ENCODE peak calls at places on chromosome X, in nine cellular contexts. W is BE2C; P is suprapubic skin; G is RWPE1; L is H9; M is right lobe of liver; F is upper lobe of left lung; R is WTC11; T is CD8-positive, alpha-beta T cell. U is an unnamed sample.

GRCh38 chrX:57172544-57172943 is 35.3 kb upstream of the SPIN2A start:
- DNase-seq in L (no peak), T (no peak), W (no peak), F (no peak), P (no peak), M (no peak), R (no peak), G (no peak), U (no peak)

GRCh38 chrX:68114573-68115199 is 318.6 kb downstream of the OPHN1 start:
- DNase-seq in P (no peak), M (no peak), R (no peak), T (no peak), L (no peak), G (peak; percentile 6), W (no peak), F (no peak), U (no peak)

GRCh38 chrX:3345281-3346081 is 971 bp downstream of the MXRA5 start:
- DNase-seq in G (peak; percentile 38), W (no peak), L (peak; percentile 61), T (no peak), M (peak; percentile 74), F (peak; percentile 24), R (peak; percentile 61), P (no peak), U (peak; percentile 73)

GRCh38 chrX:153874366-153875125 is 11.4 kb downstream of the L1CAM start:
- DNase-seq in F (no peak), G (no peak), T (no peak), W (no peak), L (no peak), R (no peak), P (peak; percentile 40), M (no peak), U (no peak)

GRCh38 chrX:143623657-143624056 is 12.2 kb downstream of the SLITRK4 start:
- DNase-seq in T (no peak), F (no peak), R (no peak), W (no peak), M (no peak), L (no peak), G (no peak), P (no peak), U (no peak)

GRCh38 chrX:88603237-88603636 is 143.8 kb upstream of the CPXCR1 start:
- DNase-seq in R (no peak), T (no peak), F (no peak), L (peak; percentile 49), P (no peak), G (no peak), W (no peak), M (no peak), U (no peak)

GRCh38 chrX:108699368-108699767 is 37.0 kb downstream of the IRS4 start:
- DNase-seq in W (no peak), R (no peak), G (peak; percentile 3), P (no peak), F (no peak), M (no peak), T (no peak), L (no peak), U (no peak)

GRCh38 chrX:96182366-96182765 is 502.3 kb upstream of the DIAPH2 start:
- DNase-seq in G (no peak), L (peak; percentile 78), T (no peak), R (peak; percentile 44), P (no peak), F (no peak), M (no peak), W (no peak), U (no peak)

GRCh38 chrX:129779747-129780146 is at the start of gene SASH3:
- DNase-seq in L (no peak), T (peak; percentile 72), W (no peak), F (peak; percentile 84), P (no peak), R (no peak), G (no peak), M (peak; percentile 76), U (no peak)

GRCh38 chrX:115690554-115691216 is 129.7 kb downstream of the PLS3 start:
- DNase-seq in F (peak; percentile 26), M (no peak), T (peak; percentile 10), G (peak; percentile 32), R (peak; percentile 60), L (peak; percentile 83), P (no peak), W (peak; percentile 56), U (peak; percentile 69)

GRCh38 chrX:119190736-119191282 is 45.3 kb upstream of the PGRMC1 start:
- DNase-seq in W (no peak), G (no peak), P (no peak), T (no peak), M (no peak), F (no peak), R (no peak), L (no peak), U (no peak)

GRCh38 chrX:68249401-68249831 is 183.9 kb downstream of the OPHN1 start:
- DNase-seq in T (no peak), P (no peak), W (no peak), M (no peak), F (no peak), R (no peak), G (no peak), L (no peak), U (no peak)

GRCh38 chrX:107025538-107025937 is 25.5 kb upstream of the MORC4 start:
- DNase-seq in T (no peak), L (no peak), W (no peak), P (no peak), M (no peak), R (no peak), G (peak; percentile 21), F (no peak), U (no peak)

GRCh38 chrX:119654112-119654531 is 38.8 kb downstream of the SEPTIN6 start:
- DNase-seq in R (no peak), T (no peak), G (no peak), P (no peak), L (peak; percentile 36), F (no peak), W (no peak), M (no peak), U (no peak)

GRCh38 chrX:144730486-144730885 is 516.8 kb upstream of the SPANXN1 start:
- DNase-seq in G (no peak), L (no peak), F (no peak), T (no peak), P (no peak), M (no peak), W (no peak), R (no peak), U (no peak)

GRCh38 chrX:31658360-31658759 is 586.5 kb upstream of the FTHL17 start:
- DNase-seq in T (no peak), R (no peak), M (no peak), P (no peak), W (no peak), F (no peak), L (no peak), G (peak; percentile 1), U (no peak)

GRCh38 chrX:126063984-126064383 is 102.1 kb downstream of the DCAF12L2 start:
- DNase-seq in T (no peak), G (no peak), W (no peak), L (no peak), R (no peak), P (no peak), M (no peak), F (no peak), U (no peak)

GRCh38 chrX:109936598-109936997 is 66.3 kb upstream of the TMEM164 start:
- DNase-seq in T (no peak), W (no peak), G (no peak), P (no peak), L (no peak), M (no peak), R (no peak), F (no peak), U (no peak)

GRCh38 chrX:18961686-18962085 is 22.2 kb downstream of the PHKA2 start:
- DNase-seq in G (no peak), T (no peak), F (no peak), P (no peak), R (no peak), L (no peak), M (no peak), W (no peak), U (no peak)

DNA sequence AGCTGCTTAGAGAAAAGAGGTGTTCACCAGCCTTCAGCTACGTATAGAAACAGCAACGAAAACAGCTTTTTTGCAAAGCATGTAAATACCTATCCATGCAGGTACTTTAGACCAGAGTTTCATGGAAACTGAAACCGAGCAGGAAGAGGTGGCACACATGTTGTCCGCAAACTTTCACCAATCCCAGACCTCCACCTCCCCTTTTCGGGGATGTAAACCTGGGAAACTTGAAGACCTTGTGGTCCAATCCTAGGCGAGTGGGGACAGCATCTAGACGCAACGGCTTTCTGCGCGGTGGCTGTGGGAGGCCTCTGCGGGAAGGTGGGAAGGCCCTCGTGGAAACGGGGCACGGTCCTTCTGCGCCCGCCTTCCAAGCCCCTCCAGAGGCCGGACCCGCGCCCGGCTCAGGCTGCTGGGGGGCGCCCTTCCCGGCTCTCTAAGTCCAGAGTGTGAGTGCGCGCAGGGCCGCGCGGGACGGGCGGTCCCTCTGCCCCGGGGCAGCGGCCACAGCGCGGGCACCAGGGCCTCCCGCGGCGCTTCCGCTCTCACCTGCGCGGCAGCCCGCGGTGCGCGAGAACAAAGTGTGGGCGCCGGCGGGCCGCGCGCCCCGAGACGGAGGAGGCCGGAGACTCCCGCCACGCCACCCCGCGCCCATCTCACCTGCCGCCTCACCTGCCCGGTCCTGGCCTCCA is 831 bp upstream of the SHROOM2 start:
- DNase-seq in F (no peak), R (peak; percentile 15), W (no peak), T (no peak), M (no peak), L (no peak), P (no peak), G (no peak), U (no peak)
- TF ChIP-seq CTCF in F (no peak), R (no peak), W (no peak), T (no peak), M (no peak), L (peak; percentile 18), P (no peak), G (no peak), U (no peak)

GRCh38 chrX:72621163-72621562 is 48.5 kb upstream of the HDAC8 start:
- DNase-seq in W (no peak), F (no peak), L (no peak), P (no peak), R (no peak), G (no peak), M (no peak), T (no peak), U (no peak)
- TF ChIP-seq CTCF in W (no peak), F (no peak), L (no peak), P (no peak), R (no peak), G (no peak), M (no peak), T (no peak), U (no peak)

DNA sequence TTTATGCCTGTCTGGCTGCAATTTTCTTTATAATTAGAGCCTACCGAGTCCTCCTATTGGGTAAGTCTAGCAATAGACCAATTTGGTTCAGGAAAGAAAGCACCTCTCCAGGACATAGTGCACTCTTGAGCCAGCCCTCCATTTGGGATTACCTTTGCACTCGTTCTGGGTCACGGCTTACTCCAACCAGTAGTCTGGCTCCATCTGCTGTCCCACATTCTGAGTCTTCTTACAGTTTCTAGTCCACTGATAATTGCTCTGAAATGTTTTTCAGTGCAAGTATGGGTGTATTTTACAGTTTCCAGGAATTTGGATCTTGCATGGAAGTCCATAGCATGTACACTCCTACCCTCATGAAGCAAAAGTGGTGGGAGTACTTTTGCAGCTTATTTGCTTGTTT is 34.8 kb upstream of the USP51 start:
- DNase-seq in W (no peak), M (no peak), G (no peak), T (no peak), R (no peak), P (no peak), F (no peak), L (no peak), U (no peak)
- TF ChIP-seq CTCF in W (no peak), M (no peak), G (no peak), T (no peak), R (no peak), P (no peak), F (no peak), L (peak; percentile 11), U (no peak)

GRCh38 chrX:36859231-36859630 is 148.9 kb upstream of the FAM47C start:
- DNase-seq in P (no peak), M (no peak), T (no peak), F (no peak), W (no peak), R (no peak), G (no peak), L (no peak), U (no peak)
- TF ChIP-seq CTCF in P (no peak), M (no peak), T (no peak), F (no peak), W (no peak), R (no peak), G (no peak), L (no peak), U (no peak)